ENCODE peak calls at places on chromosomes 2 and 18, in four cellular contexts. B is effector memory CD4-positive, alpha-beta T cell; P is Karpas-422; K is body of pancreas. H is an unnamed sample.

GRCh38 chr2:18368008-18368407 is 192.4 kb downstream of the RDH14 start:
- DNase-seq in B (no peak), P (no peak), K (no peak), H (no peak)

GRCh38 chr18:46353460-46353859 is 249.3 kb downstream of the HAUS1 start:
- DNase-seq in B (no peak), P (no peak), K (no peak), H (no peak)

GRCh38 chr2:191312662-191313061 is 67.5 kb downstream of the MYO1B start:
- DNase-seq in B (no peak), P (no peak), K (no peak), H (no peak)

GRCh38 chr2:74555610-74556103 is 1.1 kb downstream of the DOK1 start:
- DNase-seq in B (no peak), P (no peak), K (no peak), H (no peak)

GRCh38 chr2:168307379-168307778 is 60.0 kb upstream of the STK39 start:
- DNase-seq in B (no peak), P (no peak), K (no peak), H (no peak)

GRCh38 chr2:74511104-74511989 is 2.9 kb upstream of the TLX2 start:
- DNase-seq in B (no peak), P (no peak), K (no peak), H (no peak)

GRCh38 chr2:135144343-135144742 is 92.3 kb downstream of the RAB3GAP1 start:
- DNase-seq in B (no peak), P (no peak), K (no peak), H (no peak)

GRCh38 chr2:135600915-135601314 is 69.6 kb downstream of the R3HDM1 start:
- DNase-seq in B (no peak), P (no peak), K (no peak), H (no peak)

GRCh38 chr2:128252501-128252900 is 66.2 kb downstream of the HS6ST1 start:
- DNase-seq in B (no peak), P (no peak), K (no peak), H (no peak)

GRCh38 chr2:165803123-165803760 is 9.2 kb upstream of the GALNT3 start:
- DNase-seq in B (no peak), P (no peak), K (no peak), H (no peak)

GRCh38 chr2:99643824-99644787 is 154.3 kb upstream of the REV1 start:
- DNase-seq in B (no peak), P (no peak), K (no peak), H (no peak)

GRCh38 chr2:134683561-134684112 is 35.2 kb downstream of the TMEM163 start:
- DNase-seq in B (no peak), P (no peak), K (peak), H (no peak)

GRCh38 chr18:31155498-31155897 is 7.2 kb downstream of the DSC1 start:
- DNase-seq in B (no peak), P (no peak), K (no peak), H (no peak)

GRCh38 chr18:32276896-32277295 is 87.1 kb downstream of the MEP1B start:
- DNase-seq in B (no peak), P (no peak), K (no peak), H (no peak)

GRCh38 chr2:161146996-161147395 is 13.2 kb upstream of the TANK start:
- DNase-seq in B (no peak), P (no peak), K (no peak), H (no peak)

GRCh38 chr18:55494899-55495298 is 93.1 kb downstream of the TCF4 start:
- DNase-seq in B (no peak), P (no peak), K (no peak), H (no peak)